ENCODE peak calls at places on chromosomes 1 and 21, in five cellular contexts. I, J, R, Z and K are unnamed samples.

GRCh38 chr1:209689484-209689883 is 14.3 kb downstream of the G0S2 start:
- DNase-seq in Z (no peak), J (peak; percentile 74), R (no peak), I (no peak), K (peak; percentile 72)

GRCh38 chr1:108831225-108831624 is 25.7 kb downstream of the AKNAD1 start:
- DNase-seq in Z (no peak), J (no peak), R (no peak), I (no peak), K (no peak)

GRCh38 chr1:19045898-19046889 is 89.7 kb upstream of the IFFO2 start:
- DNase-seq in I (no peak), Z (peak; percentile 5), J (peak; percentile 63), R (no peak), K (no peak)

GRCh38 chr1:202434059-202434458 is 85.6 kb downstream of the PPP1R12B start:
- DNase-seq in I (no peak), Z (no peak), J (no peak), R (no peak), K (no peak)

GRCh38 chr1:85303440-85304162 is 27.2 kb upstream of the BCL10 start:
- DNase-seq in Z (no peak), R (no peak), J (no peak), I (no peak), K (no peak)

GRCh38 chr1:58762806-58763205 is 21.0 kb downstream of the JUN start:
- DNase-seq in J (no peak), I (no peak), Z (no peak), R (no peak), K (no peak)

GRCh38 chr1:99218572-99218971 is 45.7 kb upstream of the PLPPR4 start:
- DNase-seq in J (no peak), I (no peak), Z (no peak), R (no peak), K (no peak)

GRCh38 chr1:12436817-12437599 is 181.0 kb downstream of the DHRS3 start:
- DNase-seq in I (no peak), Z (no peak), R (no peak), J (no peak), K (no peak)

GRCh38 chr1:178886551-178886950 is 15.7 kb upstream of the ANGPTL1 start:
- DNase-seq in Z (no peak), J (no peak), I (no peak), R (no peak), K (peak; percentile 12)

GRCh38 chr1:205350626-205351235 is 6.0 kb downstream of the KLHDC8A start:
- DNase-seq in Z (no peak), J (no peak), R (no peak), I (no peak), K (no peak)

GRCh38 chr21:32198369-32198768 is 80.5 kb downstream of the MIS18A start:
- DNase-seq in R (no peak), Z (no peak), I (no peak), J (no peak), K (no peak)

GRCh38 chr1:19208710-19209438 is 1.2 kb downstream of the UBR4 start:
- DNase-seq in Z (no peak), J (no peak), R (no peak), I (no peak), K (peak; percentile 60)

GRCh38 chr1:224800486-224801119 is 128.9 kb upstream of the DNAH14 start:
- DNase-seq in R (no peak), Z (no peak), I (no peak), J (no peak), K (no peak)

GRCh38 chr1:117147856-117148588 is 26.5 kb upstream of the TRIM45 start:
- DNase-seq in R (no peak), Z (no peak), I (no peak), J (no peak), K (no peak)

GRCh38 chr21:32994305-32994704 is 31.4 kb upstream of the OLIG2 start:
- DNase-seq in I (no peak), Z (no peak), R (no peak), J (no peak), K (peak; percentile 57)

GRCh38 chr1:208069908-208070307 is 159.0 kb upstream of the CD34 start:
- DNase-seq in R (no peak), Z (no peak), J (no peak), I (no peak), K (no peak)

GRCh38 chr1:35178874-35179380 is 14.0 kb downstream of the SFPQ start:
- DNase-seq in R (no peak), J (no peak), Z (no peak), I (no peak), K (no peak)

GRCh38 chr1:156260896-156261295 is 13.0 kb upstream of the PAQR6 start:
- DNase-seq in Z (no peak), R (no peak), J (no peak), I (no peak), K (no peak)

GRCh38 chr1:245060684-245061374 is 94.0 kb upstream of the KIF26B start:
- DNase-seq in Z (no peak), J (peak; percentile 91), I (no peak), R (no peak), K (no peak)

GRCh38 chr1:921011-921837 is 2.5 kb upstream of the SAMD11 start:
- DNase-seq in J (peak; percentile 78), I (peak; percentile 52), Z (peak; percentile 86), R (peak; percentile 79), K (peak; percentile 46)

GRCh38 chr1:903721-904270 is 19.9 kb upstream of the SAMD11 start:
- DNase-seq in J (no peak), R (peak; percentile 20), Z (peak; percentile 59), I (no peak), K (no peak)

GRCh38 chr1:159009704-159010361 is at the start of gene IFI16:
- DNase-seq in Z (no peak), J (peak; percentile 23), I (peak; percentile 49), R (peak; percentile 49), K (peak; percentile 11)

GRCh38 chr1:226100436-226101347 is 38.2 kb downstream of the H3-3A start:
- DNase-seq in Z (no peak), R (no peak), I (no peak), J (peak; percentile 67), K (peak; percentile 38)

GRCh38 chr1:84510165-84510564 is 3.8 kb upstream of the GNG5 start:
- DNase-seq in Z (no peak), I (no peak), R (no peak), J (no peak), K (no peak)

GRCh38 chr1:57017717-57018116 is 51.9 kb upstream of the C8B start:
- DNase-seq in J (no peak), Z (no peak), R (no peak), I (no peak), K (peak; percentile 18)

GRCh38 chr1:115299266-115299665 is 38.8 kb downstream of the NGF start:
- DNase-seq in I (no peak), Z (no peak), R (no peak), J (no peak), K (no peak)

GRCh38 chr1:151047591-151047924 is at the start of gene C1orf56:
- DNase-seq in J (peak; percentile 77), I (peak; percentile 83), R (peak; percentile 85), Z (peak; percentile 85), K (peak; percentile 72)

GRCh38 chr1:47901001-47901575 is 96.1 kb downstream of the TRABD2B start:
- DNase-seq in I (no peak), R (no peak), J (no peak), Z (no peak), K (no peak)

GRCh38 chr1:203462878-203463277 is 12.7 kb upstream of the PRELP start:
- DNase-seq in Z (no peak), J (no peak), R (peak; percentile 68), I (no peak), K (no peak)

GRCh38 chr1:243924588-243925349 is 74.7 kb upstream of the AKT3 start:
- DNase-seq in J (no peak), I (no peak), Z (no peak), R (no peak), K (no peak)

GRCh38 chr1:150161747-150162581 is 12.2 kb downstream of the PLEKHO1 start:
- DNase-seq in Z (no peak), R (peak; percentile 22), J (no peak), I (no peak), K (peak; percentile 42)

GRCh38 chr1:78911956-78912880 is 94.3 kb downstream of the ADGRL4 start:
- DNase-seq in I (no peak), R (no peak), J (no peak), Z (no peak), K (no peak)

GRCh38 chr1:158998781-158999161 is 10.9 kb upstream of the IFI16 start:
- DNase-seq in I (peak; percentile 59), J (peak; percentile 48), R (peak; percentile 62), Z (peak; percentile 64), K (peak; percentile 84)

GRCh38 chr1:184283999-184284398 is 102.8 kb upstream of the C1orf21 start:
- DNase-seq in R (no peak), J (peak; percentile 23), Z (no peak), I (peak; percentile 80), K (no peak)

GRCh38 chr1:241990040-241990439 is 8.9 kb downstream of the MAP1LC3C start:
- DNase-seq in Z (peak; percentile 80), J (peak; percentile 62), R (peak; percentile 90), I (peak; percentile 88), K (no peak)

GRCh38 chr21:35106246-35106835 is 57.2 kb upstream of the RUNX1 start:
- DNase-seq in J (no peak), R (no peak), Z (no peak), I (no peak), K (peak; percentile 89)
- TF ChIP-seq POLR2A in J (no peak), R (no peak), Z (no peak), I (no peak), K (no peak)

DNA sequence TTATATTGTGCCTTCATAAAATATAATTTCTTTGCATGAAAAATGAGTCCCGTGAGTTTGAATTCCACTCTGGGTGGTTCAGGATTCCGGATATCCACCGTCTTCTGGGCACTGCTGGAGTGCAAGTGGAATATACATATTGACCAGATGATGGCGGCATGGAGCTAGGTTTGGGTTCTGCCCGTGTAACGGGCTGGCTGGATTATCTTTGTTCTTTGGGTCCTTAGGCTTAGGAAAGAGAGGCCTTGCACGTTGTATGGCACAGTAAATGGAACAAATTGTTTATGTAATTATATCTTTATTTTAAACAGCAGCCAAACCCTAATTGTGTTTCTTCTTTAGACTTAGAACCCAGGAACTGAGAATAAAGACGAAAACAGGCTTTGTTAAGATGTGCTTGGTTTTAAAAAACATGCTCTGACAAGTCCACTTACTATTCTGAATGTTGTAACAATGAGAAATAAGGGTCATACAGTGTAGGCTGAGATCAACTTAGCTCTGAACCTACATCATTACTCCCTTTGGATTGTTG is 13.5 kb upstream of the ACBD6 start:
- DNase-seq in Z (no peak), R (peak; percentile 62), I (peak; percentile 55), J (peak; percentile 69), K (peak; percentile 76)
- TF ChIP-seq POLR2A in Z (no peak), R (no peak), I (no peak), J (no peak), K (no peak)

GRCh38 chr1:52553372-52554266 is 727 bp upstream of the TUT4 start:
- DNase-seq in I (peak; percentile 88), Z (peak; percentile 91), R (peak; percentile 85), J (peak; percentile 85), K (peak; percentile 78)
- TF ChIP-seq POLR2A in I (peak; percentile 42), Z (peak; percentile 40), R (peak; percentile 32), J (peak; percentile 37), K (no peak)

GRCh38 chr1:112505400-112505785 is 3.4 kb upstream of the WNT2B start:
- DNase-seq in R (no peak), I (peak; percentile 80), Z (no peak), J (no peak), K (no peak)
- TF ChIP-seq POLR2A in R (no peak), I (no peak), Z (no peak), J (no peak), K (no peak)